ENCODE peak calls at places on chromosomes 6 and 20, in nine cellular contexts. R, Q, S, U, K, Z, M, W and F are unnamed samples.
A peak's percentile ranks its signal among the peaks of the same experiment; 100 is the strongest.

GRCh38 chr6:73144516-73144915 is 80.8 kb downstream of the KHDC1L start:
- DNase-seq in R (no peak), Q (no peak), S (no peak), U (no peak), K (no peak), Z (no peak), M (no peak), W (no peak), F (no peak)

GRCh38 chr20:49886571-49887203 is 28.6 kb downstream of the SPATA2 start:
- DNase-seq in R (no peak), Q (peak; percentile 63), S (peak; percentile 64), U (no peak), K (no peak), Z (no peak), M (no peak), W (no peak), F (no peak)

GRCh38 chr6:13454286-13455221 is 32.8 kb downstream of the GFOD1 start:
- DNase-seq in R (no peak), Q (peak; percentile 77), S (no peak), U (peak; percentile 59), K (no peak), Z (peak; percentile 57), M (peak; percentile 6), W (peak; percentile 81), F (peak; percentile 48)

GRCh38 chr6:151437401-151437800 is 14.5 kb downstream of the RMND1 start:
- DNase-seq in R (no peak), Q (no peak), S (no peak), U (no peak), K (no peak), Z (peak; percentile 50), M (no peak), W (peak; percentile 41), F (peak; percentile 28)

GRCh38 chr20:13953227-13953626 is 37.2 kb downstream of the SEL1L2 start:
- DNase-seq in R (no peak), Q (no peak), S (no peak), U (no peak), K (no peak), Z (no peak), M (no peak), W (no peak), F (no peak)

GRCh38 chr6:125001684-125002083 is 39.4 kb downstream of the RNF217 start:
- DNase-seq in R (no peak), Q (no peak), S (no peak), U (no peak), K (no peak), Z (no peak), M (no peak), W (peak; percentile 28), F (no peak)

GRCh38 chr6:87555506-87555905 is 34.3 kb downstream of the RARS2 start:
- DNase-seq in R (no peak), Q (no peak), S (no peak), U (no peak), K (no peak), Z (no peak), M (no peak), W (no peak), F (no peak)

GRCh38 chr6:127198549-127198948 is 68.1 kb upstream of the RNF146 start:
- DNase-seq in R (no peak), Q (no peak), S (no peak), U (no peak), K (no peak), Z (no peak), M (no peak), W (peak; percentile 52), F (peak; percentile 44)

GRCh38 chr6:149924933-149925252 is 2.0 kb upstream of the RAET1G start:
- DNase-seq in R (no peak), Q (no peak), S (peak; percentile 64), U (no peak), K (no peak), Z (no peak), M (no peak), W (no peak), F (no peak)

GRCh38 chr6:149923327-149923986 is 536 bp upstream of the RAET1G start:
- DNase-seq in R (no peak), Q (no peak), S (peak; percentile 54), U (no peak), K (peak; percentile 14), Z (no peak), M (no peak), W (no peak), F (no peak)

GRCh38 chr6:149925974-149926777 is 3.3 kb upstream of the RAET1G start:
- DNase-seq in R (peak; percentile 89), Q (peak; percentile 95), S (peak; percentile 93), U (peak; percentile 18), K (peak; percentile 92), Z (peak; percentile 80), M (peak; percentile 85), W (peak; percentile 74), F (peak; percentile 83)

GRCh38 chr6:149924206-149924932 is 1.4 kb upstream of the RAET1G start:
- DNase-seq in R (no peak), Q (no peak), S (peak; percentile 54), U (no peak), K (no peak), Z (no peak), M (no peak), W (no peak), F (no peak)

GRCh38 chr6:149925253-149925973 is 2.5 kb upstream of the RAET1G start:
- DNase-seq in R (no peak), Q (no peak), S (no peak), U (no peak), K (peak; percentile 30), Z (no peak), M (peak; percentile 9), W (no peak), F (peak; percentile 30)
- H3K4me3 ChIP-seq in R (peak overlapping the region; percentile 66), Q (peak overlapping the region; percentile 68), S (peak overlapping the region; percentile 54), U (peak overlapping the region; percentile 62), K (peak overlapping the region; percentile 49), Z (peak overlapping the region; percentile 69), M (peak overlapping the region; percentile 59), W (peak overlapping the region; percentile 61), F (peak overlapping the region; percentile 47)

GRCh38 chr6:143515766-143516355 is 4.3 kb upstream of the FUCA2 start:
- DNase-seq in R (no peak), Q (no peak), S (no peak), U (no peak), K (no peak), Z (no peak), M (no peak), W (no peak), F (no peak)

GRCh38 chr6:143510991-143511891 is at the start of gene FUCA2:
- DNase-seq in R (peak; percentile 79), Q (peak; percentile 96), S (peak; percentile 96), U (peak; percentile 58), K (peak; percentile 96), Z (peak; percentile 74), M (peak; percentile 73), W (peak; percentile 93), F (peak; percentile 93)

GRCh38 chr6:143514996-143515760 is 3.7 kb upstream of the FUCA2 start:
- DNase-seq in R (no peak), Q (peak; percentile 71), S (no peak), U (no peak), K (no peak), Z (no peak), M (no peak), W (peak; percentile 52), F (peak; percentile 69)

GRCh38 chr6:143516700-143517446 is 5.4 kb upstream of the FUCA2 start:
- DNase-seq in R (no peak), Q (no peak), S (no peak), U (no peak), K (no peak), Z (no peak), M (no peak), W (no peak), F (no peak)

GRCh38 chr6:143513410-143513809 is 1.9 kb upstream of the FUCA2 start:
- DNase-seq in R (peak; percentile 25), Q (no peak), S (no peak), U (no peak), K (peak; percentile 26), Z (peak; percentile 30), M (no peak), W (no peak), F (no peak)
- TF ChIP-seq CTCF in R (peak; percentile 51), Q (no peak), S (no peak), U (peak; percentile 62), K (peak; percentile 40), Z (peak; percentile 58), M (peak; percentile 64), W (peak; percentile 13), F (peak; percentile 32)

GRCh38 chr6:131372535-131372934 is 200.5 kb upstream of the ARG1 start:
- DNase-seq in R (no peak), Q (no peak), S (no peak), U (no peak), K (no peak), Z (no peak), M (no peak), W (no peak), F (no peak)

GRCh38 chr6:131367206-131367873 is 205.7 kb upstream of the ARG1 start:
- DNase-seq in R (no peak), Q (no peak), S (no peak), U (no peak), K (peak; percentile 58), Z (no peak), M (no peak), W (no peak), F (no peak)

GRCh38 chr6:131362696-131363095 is 210.3 kb upstream of the ARG1 start:
- DNase-seq in R (no peak), Q (no peak), S (no peak), U (no peak), K (no peak), Z (no peak), M (no peak), W (no peak), F (no peak)

GRCh38 chr6:131366223-131366622 is 206.8 kb upstream of the ARG1 start:
- DNase-seq in R (no peak), Q (no peak), S (no peak), U (no peak), K (no peak), Z (no peak), M (no peak), W (no peak), F (no peak)

GRCh38 chr6:131368077-131368911 is 204.7 kb upstream of the ARG1 start:
- DNase-seq in R (no peak), Q (no peak), S (peak; percentile 72), U (no peak), K (peak; percentile 28), Z (no peak), M (no peak), W (peak; percentile 15), F (peak; percentile 6)
- H3K4me3 ChIP-seq in R (no peak overlapping the region), Q (no peak overlapping the region), S (no peak overlapping the region), U (no peak overlapping the region), K (no peak overlapping the region), Z (no peak overlapping the region), M (no peak overlapping the region), W (no peak overlapping the region), F (no peak overlapping the region)

GRCh38 chr6:111871207-111871606 is 2.0 kb downstream of the FYN start:
- DNase-seq in R (no peak), Q (no peak), S (no peak), U (no peak), K (no peak), Z (no peak), M (no peak), W (no peak), F (no peak)

GRCh38 chr6:111874030-111874425 is 776 bp upstream of the FYN start:
- DNase-seq in R (peak; percentile 25), Q (no peak), S (no peak), U (no peak), K (no peak), Z (peak; percentile 34), M (peak; percentile 52), W (no peak), F (peak; percentile 43)

GRCh38 chr6:111871725-111872520 is 1.3 kb downstream of the FYN start:
- DNase-seq in R (peak; percentile 64), Q (peak; percentile 71), S (no peak), U (no peak), K (peak; percentile 33), Z (peak; percentile 26), M (peak; percentile 29), W (peak; percentile 42), F (peak; percentile 25)

GRCh38 chr6:111873178-111874029 is at the start of gene FYN:
- DNase-seq in R (peak; percentile 99), Q (peak; percentile 99), S (peak; percentile 98), U (peak; percentile 81), K (peak; percentile 99), Z (peak; percentile 93), M (peak; percentile 96), W (peak; percentile 95), F (peak; percentile 98)

GRCh38 chr6:111872521-111873177 is 603 bp downstream of the FYN start:
- DNase-seq in R (peak; percentile 62), Q (no peak), S (peak; percentile 69), U (no peak), K (peak; percentile 61), Z (no peak), M (peak; percentile 32), W (peak; percentile 68), F (peak; percentile 61)
- TF ChIP-seq CTCF in R (no peak), Q (no peak), S (no peak), U (peak; percentile 12), K (no peak), Z (no peak), M (no peak), W (no peak), F (no peak)